ENCODE peak calls at places on chromosome 13, in seven cellular contexts. J is anterior cingulate cortex, T is COR-L47, M is astrocyte of the cerebellum, W is RPMI8226, Q is testis, D is type B pancreatic cell. U is an unnamed sample.

GRCh38 chr13:58712191-58712590 is 1080.6 kb downstream of the PCDH17 start:
- DNase-seq in M (no peak), J (no peak), Q (no peak), W (peak), T (no peak), D (no peak), U (no peak)

GRCh38 chr13:109454167-109454917 is 332.0 kb downstream of the IRS2 start:
- DNase-seq in W (no peak), D (no peak), Q (no peak), T (no peak), M (no peak), J (no peak), U (no peak)

GRCh38 chr13:113796211-113796875 is 37.3 kb downstream of the TMEM255B start:
- DNase-seq in W (no peak), D (no peak), T (no peak), M (no peak), Q (no peak), J (no peak), U (no peak)

GRCh38 chr13:69425235-69425634 is 682.4 kb upstream of the ATXN8OS start:
- DNase-seq in J (no peak), T (no peak), M (no peak), W (no peak), Q (no peak), D (no peak), U (no peak)

GRCh38 chr13:45196622-45197021 is 4.2 kb downstream of the KCTD4 start:
- DNase-seq in D (no peak), J (no peak), M (no peak), T (no peak), Q (no peak), W (no peak), U (no peak)

GRCh38 chr13:94656766-94657165 is 55.1 kb downstream of the GPR180 start:
- DNase-seq in J (no peak), W (no peak), M (peak), T (no peak), Q (no peak), D (no peak), U (no peak)

GRCh38 chr13:77749481-77749880 is 52.0 kb downstream of the SLAIN1 start:
- DNase-seq in Q (no peak), D (no peak), T (no peak), W (no peak), J (no peak), M (no peak), U (no peak)

GRCh38 chr13:47474326-47474725 is 526.7 kb downstream of the SUCLA2 start:
- DNase-seq in M (no peak), D (no peak), Q (no peak), J (no peak), T (no peak), W (no peak), U (no peak)

GRCh38 chr13:101752432-101752831 is 300.0 kb downstream of the ITGBL1 start:
- DNase-seq in T (no peak), Q (no peak), M (no peak), D (no peak), W (no peak), J (no peak), U (no peak)

GRCh38 chr13:28301839-28302238 is 163.5 kb downstream of the PAN3 start:
- DNase-seq in J (no peak), Q (no peak), W (no peak), M (no peak), T (no peak), D (no peak), U (no peak)

GRCh38 chr13:30818323-30818960 is 83.1 kb downstream of the ALOX5AP start:
- DNase-seq in T (no peak), D (no peak), J (no peak), Q (no peak), M (peak), W (no peak), U (no peak)

GRCh38 chr13:51819544-51819943 is 15.6 kb upstream of the DHRS12 start:
- DNase-seq in J (no peak), T (no peak), W (no peak), Q (no peak), M (no peak), D (no peak), U (no peak)

GRCh38 chr13:32381539-32381938 is 46.4 kb downstream of the N4BP2L1 start:
- DNase-seq in T (peak), M (peak), Q (peak), J (no peak), D (no peak), W (peak), U (no peak)

GRCh38 chr13:100646030-100646673 is 28.4 kb downstream of the TMTC4 start:
- DNase-seq in W (no peak), T (peak), J (peak), M (peak), Q (peak), D (no peak), U (no peak)

GRCh38 chr13:73303858-73304257 is 245.1 kb downstream of the KLF5 start:
- DNase-seq in Q (no peak), D (no peak), T (no peak), J (no peak), W (peak), M (no peak), U (no peak)

GRCh38 chr13:100633461-100633860 is 41.1 kb downstream of the TMTC4 start:
- DNase-seq in T (no peak), J (no peak), Q (no peak), M (peak), W (no peak), D (no peak), U (no peak)

GRCh38 chr13:46864941-46865340 is 31.9 kb downstream of the HTR2A start:
- DNase-seq in D (no peak), J (no peak), M (no peak), T (no peak), Q (no peak), W (no peak), U (no peak)

GRCh38 chr13:100667894-100668293 is 6.7 kb downstream of the TMTC4 start:
- DNase-seq in D (no peak), W (no peak), M (no peak), Q (no peak), J (no peak), T (no peak), U (no peak)

GRCh38 chr13:111115051-111115840 is at the start of gene ARHGEF7:
- DNase-seq in W (no peak), M (no peak), D (no peak), T (peak), J (peak), Q (no peak), U (no peak)

GRCh38 chr13:41457589-41458186 is 338 bp downstream of the RGCC start:
- DNase-seq in Q (no peak), W (no peak), J (no peak), M (no peak), D (no peak), T (no peak), U (no peak)

GRCh38 chr13:114124486-114124885 is 7.9 kb downstream of the RASA3 start:
- DNase-seq in D (no peak), W (no peak), J (no peak), M (no peak), T (no peak), Q (no peak), U (no peak)

GRCh38 chr13:51920267-51920666 is 58.5 kb downstream of the CCDC70 start:
- DNase-seq in W (no peak), M (no peak), T (no peak), D (no peak), J (no peak), Q (no peak), U (no peak)

GRCh38 chr13:89212186-89212585 is 1541.0 kb downstream of the SLITRK5 start:
- DNase-seq in J (no peak), T (peak), Q (no peak), D (no peak), M (no peak), W (no peak), U (no peak)

GRCh38 chr13:65497265-65497664 is 1732.9 kb downstream of the PCDH9 start:
- DNase-seq in D (no peak), M (peak), T (no peak), Q (no peak), J (no peak), W (no peak), U (no peak)

U was measured in osteocyte.